ENCODE peak calls at places on chromosomes 5 and 9, in eight cellular contexts. Y is heart right ventricle; Q is Peyer's patch; S is GM06990; P is left ventricle myocardium inferior; O is CD8-positive, alpha-beta T cell; N is heart left ventricle; R is fibroblast of lung. K is an unnamed sample.

GRCh38 chr5:139651502-139651862 is 3.3 kb downstream of the CXXC5 start:
- DNase-seq in Y (no peak), Q (no peak), S (no peak), P (peak), O (no peak), N (peak), R (no peak), K (no peak)

GRCh38 chr9:23643656-23644258 is 182.3 kb downstream of the ELAVL2 start:
- DNase-seq in Y (no peak), Q (no peak), S (no peak), P (no peak), O (no peak), N (no peak), R (peak), K (no peak)

GRCh38 chr9:135249191-135249590 is 161.7 kb downstream of the OLFM1 start:
- DNase-seq in Y (no peak), Q (no peak), S (no peak), P (peak), O (peak), N (no peak), R (no peak), K (no peak)

GRCh38 chr5:149680810-149681221 is 49.3 kb upstream of the PPARGC1B start:
- DNase-seq in Y (peak), Q (peak), S (peak), P (peak), O (no peak), N (peak), R (no peak), K (no peak)

GRCh38 chr5:169934990-169935389 is 45.3 kb downstream of the INSYN2B start:
- DNase-seq in Y (no peak), Q (no peak), S (no peak), P (no peak), O (no peak), N (no peak), R (peak), K (no peak)

GRCh38 chr5:178249191-178249989 is 16.8 kb upstream of the PHYKPL start:
- DNase-seq in Y (no peak), Q (no peak), S (no peak), P (peak), O (peak), N (no peak), R (peak), K (peak)

GRCh38 chr5:80255752-80256479 is at the start of gene SERINC5:
- DNase-seq in Y (peak), Q (peak), S (peak), P (peak), O (peak), N (peak), R (peak), K (no peak)

GRCh38 chr5:17951392-17952169 is 317.3 kb downstream of the TAF11L14 start:
- DNase-seq in Y (no peak), Q (no peak), S (no peak), P (no peak), O (no peak), N (no peak), R (no peak), K (no peak)

GRCh38 chr5:80082731-80083114 is 47.6 kb downstream of the THBS4 start:
- DNase-seq in Y (peak), Q (peak), S (peak), P (peak), O (peak), N (peak), R (peak), K (no peak)

GRCh38 chr5:103407399-103407798 is 148.8 kb downstream of the MACIR start:
- DNase-seq in Y (no peak), Q (no peak), S (no peak), P (no peak), O (no peak), N (no peak), R (peak), K (no peak)

GRCh38 chr5:150599917-150600511 is 40.4 kb upstream of the SYNPO start:
- DNase-seq in Y (peak), Q (peak), S (no peak), P (peak), O (no peak), N (peak), R (peak), K (no peak)

GRCh38 chr9:3880851-3881250 is 355.1 kb upstream of the RFX3 start:
- DNase-seq in Y (no peak), Q (no peak), S (no peak), P (no peak), O (no peak), N (no peak), R (peak), K (peak)

GRCh38 chr5:171314728-171315385 is 5.8 kb downstream of the TLX3 start:
- DNase-seq in Y (no peak), Q (no peak), S (no peak), P (peak), O (no peak), N (no peak), R (no peak), K (no peak)

GRCh38 chr5:79689541-79690466 is at the start of gene CMYA5:
- DNase-seq in Y (peak), Q (no peak), S (no peak), P (peak), O (no peak), N (peak), R (peak), K (no peak)

DNA sequence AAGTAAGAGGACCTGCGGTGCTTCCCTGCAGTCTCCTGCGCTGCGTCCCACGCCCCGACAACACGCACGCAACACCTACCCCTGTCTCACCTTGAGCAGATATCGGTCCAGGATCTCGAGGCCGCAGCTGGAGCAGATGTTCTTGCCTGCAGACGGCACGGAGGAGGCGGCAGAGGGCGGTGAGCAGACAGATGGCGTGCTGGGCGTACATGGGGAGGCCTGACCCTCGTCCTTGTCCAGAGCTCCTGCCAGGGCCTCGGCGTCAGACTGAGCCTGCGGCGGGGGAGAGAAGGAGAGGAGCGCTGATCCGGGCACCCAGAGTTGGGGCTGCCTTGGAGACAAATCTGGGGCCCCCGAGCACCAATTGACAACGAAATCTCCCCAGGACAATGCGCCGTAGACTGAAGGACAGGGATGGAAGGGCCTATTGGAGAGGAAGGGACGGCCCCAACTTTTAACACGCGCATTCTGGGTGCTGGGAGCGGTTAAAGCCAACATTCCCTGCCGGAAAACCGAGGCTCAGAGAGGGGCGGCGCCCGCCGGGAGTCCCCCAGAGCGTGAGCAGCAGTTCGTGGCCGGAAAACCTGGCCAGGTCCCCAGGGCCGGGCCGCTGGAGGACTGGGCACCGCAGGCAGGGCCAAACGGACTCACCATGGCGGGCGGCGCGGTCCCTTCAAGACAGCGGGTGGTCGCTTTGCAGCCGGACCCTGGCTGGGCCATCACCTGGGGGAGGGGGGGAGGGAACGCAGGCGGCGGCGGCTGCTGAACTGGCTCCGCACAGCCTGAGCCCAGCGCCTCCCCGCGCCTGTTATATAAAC is 1.8 kb downstream of the LHX6 start:
- DNase-seq in Y (no peak), Q (no peak), S (no peak), P (no peak), O (no peak), N (no peak), R (no peak), K (no peak)
- H3K4me3 ChIP-seq in Y (peak), Q (no peak), S (no peak), P (peak), O (no peak), N (peak), R (no peak), K (no peak)

GRCh38 chr9:6106576-6107339 is 91.3 kb upstream of the RANBP6 start:
- DNase-seq in Y (peak), Q (no peak), S (no peak), P (no peak), O (no peak), N (peak), R (peak), K (no peak)
- TF ChIP-seq CTCF in Y (peak), Q (no peak), S (peak), P (peak), O (no peak), N (peak), R (peak), K (peak)

DNA sequence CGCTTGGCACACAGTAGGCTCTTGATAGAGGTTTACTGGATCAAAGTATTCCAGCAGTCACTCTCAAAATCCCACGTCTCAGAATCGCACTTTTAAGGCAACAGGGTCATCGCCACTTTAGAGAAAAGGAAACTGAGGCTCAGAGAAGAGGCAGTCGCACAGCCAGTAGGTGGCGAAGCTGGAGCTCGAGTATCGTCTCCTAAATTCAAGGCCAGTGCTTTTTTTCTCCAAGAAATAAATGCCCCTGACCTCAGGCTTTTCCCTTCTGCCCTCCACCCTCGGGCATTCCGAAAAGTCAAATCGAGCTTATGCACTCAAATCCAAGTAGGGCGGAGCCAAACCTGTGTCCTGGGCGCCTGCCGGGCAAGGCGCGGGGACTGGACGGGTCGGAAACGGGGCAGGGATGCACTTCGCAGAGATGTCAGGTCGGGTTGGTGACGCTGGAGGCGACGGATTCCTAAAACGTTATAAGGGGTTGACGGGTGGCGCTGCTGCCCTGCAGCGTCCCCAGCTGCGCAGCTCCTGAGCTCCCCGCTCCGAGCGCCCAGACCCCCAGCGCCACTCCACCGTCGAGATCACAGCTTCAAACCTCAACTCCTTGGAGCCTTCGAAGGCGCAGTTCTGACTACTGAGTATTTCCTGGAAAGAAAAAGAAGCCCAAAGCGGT is 4.7 kb upstream of the FOXB2 start:
- DNase-seq in Y (no peak), Q (no peak), S (no peak), P (no peak), O (no peak), N (no peak), R (no peak), K (no peak)
- H3K4me3 ChIP-seq in Y (no peak), Q (no peak), S (no peak), P (no peak), O (no peak), N (no peak), R (no peak), K (no peak)

DNA sequence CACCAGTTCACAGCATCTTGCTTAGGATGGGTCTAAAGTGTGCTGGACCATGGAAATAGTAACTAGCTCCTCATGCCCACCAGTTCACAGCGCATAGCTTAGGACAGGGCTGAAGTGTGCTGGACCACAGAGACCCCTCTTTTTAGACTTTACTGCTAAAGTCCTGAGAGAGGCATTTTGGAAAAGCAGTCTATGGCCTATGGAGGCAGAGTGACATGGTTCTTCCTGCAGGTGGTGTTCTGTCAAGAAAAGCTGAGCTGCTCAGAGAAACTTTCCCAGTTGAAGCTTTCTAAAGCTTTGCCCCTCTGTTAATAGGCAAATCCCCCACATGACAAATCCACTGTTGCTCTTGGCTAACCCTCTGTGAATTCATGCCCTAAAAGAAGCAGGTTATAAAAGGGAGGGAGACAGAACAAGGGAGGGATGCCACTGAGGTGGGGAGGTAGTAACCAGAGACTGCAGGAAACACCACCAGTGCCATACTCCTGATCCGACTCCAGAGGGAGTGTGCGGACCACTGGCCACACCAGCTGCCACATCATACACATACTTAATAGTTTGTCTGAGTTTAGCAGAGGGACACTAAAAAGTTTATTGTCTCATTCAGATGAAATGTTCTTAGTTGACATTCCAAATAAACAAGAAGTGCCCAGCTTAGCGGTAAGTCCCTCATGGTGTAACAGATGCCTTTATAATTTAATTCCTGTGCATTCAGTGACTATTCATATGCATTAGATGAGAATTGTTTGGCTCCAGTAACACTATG is 236.1 kb upstream of the NFIL3 start:
- DNase-seq in Y (no peak), Q (no peak), S (no peak), P (no peak), O (no peak), N (no peak), R (peak), K (no peak)
- TF ChIP-seq CTCF in Y (peak), Q (peak), S (peak), P (peak), O (no peak), N (no peak), R (peak), K (peak)

GRCh38 chr5:23367863-23368262 is 139.5 kb upstream of the PRDM9 start:
- DNase-seq in Y (no peak), Q (no peak), S (no peak), P (no peak), O (no peak), N (no peak), R (no peak), K (no peak)
- H3K4me3 ChIP-seq in Y (no peak), Q (no peak), S (no peak), P (no peak), O (no peak), N (no peak), R (no peak), K (no peak)

K was measured in AG04449.